ENCODE peak calls at places on chromosomes 4 and X, in five cellular contexts. Y is NCI-H1092; K is testis; Z is dermis blood vessel endothelial cell; M is activated naive CD4-positive, alpha-beta T cell treated with anti-CD3 and anti-CD28 coated beads for 36 hours. A is an unnamed sample.
A peak's percentile ranks its signal among the peaks of the same experiment; 100 is the strongest.

GRCh38 chrX:107561468-107562215 is 66.7 kb upstream of the PRPS1 start:
- DNase-seq in K (no peak), Y (no peak), Z (no peak), M (no peak), A (no peak)

GRCh38 chr4:55183926-55184599 is 58.7 kb upstream of the KDR start:
- DNase-seq in Z (peak; percentile 96), M (peak; percentile 18), Y (no peak), K (no peak), A (no peak)

GRCh38 chr4:13540446-13541175 is 3.7 kb downstream of the NKX3-2 start:
- DNase-seq in Z (no peak), K (no peak), M (no peak), Y (no peak), A (no peak)

GRCh38 chrX:19361701-19362100 is 18.0 kb downstream of the PDHA1 start:
- DNase-seq in Y (no peak), K (no peak), M (no peak), Z (no peak), A (no peak)

GRCh38 chr4:31647776-31648175 is 927.6 kb downstream of the PCDH7 start:
- DNase-seq in K (no peak), M (no peak), Z (no peak), Y (no peak), A (no peak)

GRCh38 chr4:153241970-153242847 is 38.0 kb downstream of the TRIM2 start:
- DNase-seq in Z (peak; percentile 49), Y (no peak), K (no peak), M (no peak), A (no peak)

GRCh38 chrX:110462957-110463356 is 104.3 kb downstream of the RTL9 start:
- DNase-seq in M (no peak), Y (no peak), K (no peak), Z (no peak), A (no peak)

GRCh38 chr4:144494280-144494679 is 151.7 kb upstream of the HHIP start:
- DNase-seq in M (no peak), K (no peak), Z (no peak), Y (no peak), A (no peak)

GRCh38 chrX:24842486-24842885 is 148.8 kb downstream of the POLA1 start:
- DNase-seq in Y (no peak), Z (no peak), M (no peak), K (peak; percentile 30), A (no peak)

GRCh38 chrX:96985046-96985445 is 101.3 kb downstream of the RPA4 start:
- DNase-seq in Z (no peak), Y (no peak), K (no peak), M (no peak), A (no peak)

GRCh38 chrX:79290596-79290995 is 76.5 kb downstream of the ITM2A start:
- DNase-seq in M (no peak), K (no peak), Z (no peak), Y (no peak), A (no peak)

GRCh38 chr4:42310343-42310742 is 86.9 kb upstream of the SHISA3 start:
- DNase-seq in Z (no peak), Y (no peak), M (no peak), K (no peak), A (no peak)

GRCh38 chrX:73562986-73563739 is at the start of gene CHIC1:
- DNase-seq in Z (peak; percentile 67), M (peak; percentile 75), K (peak; percentile 78), Y (peak; percentile 65), A (peak; percentile 75)

GRCh38 chr4:107757860-107758476 is 37.9 kb upstream of the PAPSS1 start:
- DNase-seq in Y (no peak), Z (peak; percentile 58), K (no peak), M (no peak), A (peak; percentile 54)

GRCh38 chr4:121397941-121398601 is 17.3 kb upstream of the QRFPR start:
- DNase-seq in M (no peak), K (no peak), Z (no peak), Y (peak; percentile 74), A (no peak)

GRCh38 chr4:81723927-81724587 is 252.3 kb upstream of the RASGEF1B start:
- DNase-seq in Z (no peak), K (peak; percentile 23), M (no peak), Y (no peak), A (no peak)

GRCh38 chr4:21544410-21544809 is 404.2 kb downstream of the KCNIP4 start:
- DNase-seq in K (peak; percentile 27), M (no peak), Y (no peak), Z (no peak), A (no peak)

GRCh38 chrX:3659761-3660160 is 53.7 kb downstream of the PRKX start:
- DNase-seq in M (no peak), K (no peak), Y (no peak), Z (no peak), A (no peak)

GRCh38 chr4:83075696-83076095 is 38.8 kb downstream of the PLAC8 start:
- DNase-seq in K (no peak), Y (no peak), Z (peak; percentile 64), M (no peak), A (no peak)

GRCh38 chr4:65482410-65482809 is 187.9 kb downstream of the EPHA5 start:
- DNase-seq in K (no peak), Y (no peak), Z (peak; percentile 2), M (no peak), A (no peak)

GRCh38 chr4:155433636-155434360 is 57.0 kb upstream of the MAP9 start:
- DNase-seq in M (no peak), Z (no peak), Y (no peak), K (no peak), A (no peak)

GRCh38 chr4:24583451-24584174 is 741 bp downstream of the DHX15 start:
- DNase-seq in K (peak; percentile 74), M (peak; percentile 71), Z (peak; percentile 72), Y (peak; percentile 53), A (peak; percentile 48)

GRCh38 chr4:155809835-155810234 is 51.0 kb downstream of the GUCY1B1 start:
- DNase-seq in K (no peak), Z (peak; percentile 49), Y (peak; percentile 48), M (peak; percentile 29), A (peak; percentile 63)

GRCh38 chr4:6546681-6547447 is 28.1 kb upstream of the MAN2B2 start:
- DNase-seq in Z (peak; percentile 87), K (peak; percentile 81), Y (peak; percentile 26), M (peak; percentile 61), A (peak; percentile 61)

GRCh38 chrX:145848451-145848850 is 30.8 kb downstream of the SLITRK2 start:
- DNase-seq in M (no peak), K (no peak), Z (no peak), Y (no peak), A (no peak)

GRCh38 chr4:17335371-17335770 is 176.5 kb downstream of the QDPR start:
- DNase-seq in Z (no peak), Y (no peak), K (no peak), M (peak; percentile 55), A (no peak)

GRCh38 chr4:81594495-81595169 is 122.9 kb upstream of the RASGEF1B start:
- DNase-seq in M (no peak), K (no peak), Y (no peak), Z (no peak), A (no peak)

GRCh38 chr4:72507167-72507566 is 61.9 kb downstream of the ADAMTS3 start:
- DNase-seq in Y (no peak), K (no peak), M (no peak), Z (no peak), A (no peak)

GRCh38 chr4:77994194-77994721 is 62.9 kb upstream of the FRAS1 start:
- DNase-seq in M (peak; percentile 7), Y (no peak), Z (peak; percentile 65), K (peak; percentile 23), A (no peak)

GRCh38 chr4:125346616-125347015 is 31.9 kb downstream of the FAT4 start:
- DNase-seq in K (no peak), Z (no peak), Y (no peak), M (no peak), A (peak; percentile 18)

GRCh38 chrX:73214366-73215094 is at the start of gene NAP1L2:
- DNase-seq in Z (peak; percentile 5), Y (no peak), K (peak; percentile 65), M (peak; percentile 59), A (peak; percentile 51)

A was measured in midbrain.